ENCODE peak calls at places on chromosomes 12 and 14, in four cellular contexts. O, K, E and B are unnamed samples.

GRCh38 chr12:2570562-2570961 is 224.2 kb upstream of the FKBP4 start:
- DNase-seq in O (no peak), K (no peak), E (no peak), B (no peak)

GRCh38 chr12:42926232-42926631 is 336.7 kb upstream of the PRICKLE1 start:
- DNase-seq in O (no peak), K (no peak), E (no peak), B (no peak)

GRCh38 chr14:104467641-104468040 is 111.9 kb upstream of the C14orf180 start:
- DNase-seq in O (no peak), K (no peak), E (no peak), B (no peak)

GRCh38 chr12:122190842-122191668 is 8.1 kb downstream of the LRRC43 start:
- DNase-seq in O (peak; percentile 57), K (peak; percentile 82), E (peak; percentile 83), B (peak; percentile 60)

GRCh38 chr14:96268426-96269358 is 12.7 kb downstream of the BDKRB1 start:
- DNase-seq in O (no peak), K (no peak), E (peak; percentile 74), B (no peak)

GRCh38 chr12:19643635-19644034 is 204.3 kb downstream of the AEBP2 start:
- DNase-seq in O (peak; percentile 62), K (no peak), E (no peak), B (no peak)

GRCh38 chr14:66085224-66085623 is 400.9 kb upstream of the CCDC196 start:
- DNase-seq in O (no peak), K (no peak), E (no peak), B (no peak)

GRCh38 chr14:68199465-68200145 is 380.0 kb downstream of the RAD51B start:
- DNase-seq in O (peak; percentile 53), K (no peak), E (peak; percentile 65), B (no peak)

GRCh38 chr12:6390084-6390799 is 6.3 kb downstream of the LTBR start:
- DNase-seq in O (no peak), K (no peak), E (no peak), B (no peak)

GRCh38 chr12:17139926-17140325 is 534.0 kb upstream of the LMO3 start:
- DNase-seq in O (no peak), K (no peak), E (no peak), B (no peak)